ENCODE peak calls at places on chromosome 22, in six cellular contexts. One of them, this sample, is unnamed.

GRCh38 chr22:35154937-35155387 is 89.0 kb downstream of the ISX start:
- DNase-seq in CD4-positive, alpha-beta T cell: no peak
- DNase-seq in retinal pigment epithelial cell: peak; percentile 3
- DNase-seq in colonic mucosa: peak; percentile 67
- DNase-seq in cardiac fibroblast: peak; percentile 66
- DNase-seq in HCT116: peak; percentile 57
- DNase-seq in this sample: no peak

GRCh38 chr22:26617251-26618199 is at the start of gene CRYBB1:
- DNase-seq in CD4-positive, alpha-beta T cell: no peak
- DNase-seq in retinal pigment epithelial cell: no peak
- DNase-seq in colonic mucosa: no peak
- DNase-seq in cardiac fibroblast: peak; percentile 7
- DNase-seq in HCT116: no peak
- DNase-seq in this sample: no peak

GRCh38 chr22:17590586-17590985 is 27.3 kb downstream of the SLC25A18 start:
- DNase-seq in CD4-positive, alpha-beta T cell: no peak
- DNase-seq in retinal pigment epithelial cell: no peak
- DNase-seq in colonic mucosa: no peak
- DNase-seq in cardiac fibroblast: no peak
- DNase-seq in HCT116: no peak
- DNase-seq in this sample: no peak

GRCh38 chr22:24944224-24944937 is 2.1 kb downstream of the LHFPL7 start:
- DNase-seq in CD4-positive, alpha-beta T cell: no peak
- DNase-seq in retinal pigment epithelial cell: no peak
- DNase-seq in colonic mucosa: no peak
- DNase-seq in cardiac fibroblast: no peak
- DNase-seq in HCT116: no peak
- DNase-seq in this sample: no peak

GRCh38 chr22:29827091-29827490 is 11.0 kb downstream of the ASCC2 start:
- DNase-seq in CD4-positive, alpha-beta T cell: no peak
- DNase-seq in retinal pigment epithelial cell: no peak
- DNase-seq in colonic mucosa: no peak
- DNase-seq in cardiac fibroblast: no peak
- DNase-seq in HCT116: no peak
- DNase-seq in this sample: no peak

GRCh38 chr22:44181912-44182590 is 1.3 kb downstream of the PARVG start:
- DNase-seq in CD4-positive, alpha-beta T cell: peak; percentile 13
- DNase-seq in retinal pigment epithelial cell: no peak
- DNase-seq in colonic mucosa: no peak
- DNase-seq in cardiac fibroblast: no peak
- DNase-seq in HCT116: no peak
- DNase-seq in this sample: no peak

GRCh38 chr22:39731881-39732555 is 161.5 kb downstream of the CACNA1I start:
- DNase-seq in CD4-positive, alpha-beta T cell: no peak
- DNase-seq in retinal pigment epithelial cell: no peak
- DNase-seq in colonic mucosa: no peak
- DNase-seq in cardiac fibroblast: no peak
- DNase-seq in HCT116: no peak
- DNase-seq in this sample: no peak

GRCh38 chr22:44369241-44369652 is 56.5 kb upstream of the SHISAL1 start:
- DNase-seq in CD4-positive, alpha-beta T cell: no peak
- DNase-seq in retinal pigment epithelial cell: no peak
- DNase-seq in colonic mucosa: no peak
- DNase-seq in cardiac fibroblast: no peak
- DNase-seq in HCT116: no peak
- DNase-seq in this sample: no peak

GRCh38 chr22:24945430-24945829 is 1.1 kb downstream of the LHFPL7 start:
- DNase-seq in CD4-positive, alpha-beta T cell: no peak
- DNase-seq in retinal pigment epithelial cell: no peak
- DNase-seq in colonic mucosa: no peak
- DNase-seq in cardiac fibroblast: no peak
- DNase-seq in HCT116: no peak
- DNase-seq in this sample: no peak

GRCh38 chr22:24146190-24146616 is 35.1 kb upstream of the SUSD2 start:
- DNase-seq in CD4-positive, alpha-beta T cell: peak; percentile 38
- DNase-seq in retinal pigment epithelial cell: peak; percentile 15
- DNase-seq in colonic mucosa: peak; percentile 81
- DNase-seq in cardiac fibroblast: peak; percentile 72
- DNase-seq in HCT116: no peak
- DNase-seq in this sample: no peak

GRCh38 chr22:26711205-26711958 is 54.0 kb downstream of the MIAT start:
- DNase-seq in CD4-positive, alpha-beta T cell: no peak
- DNase-seq in retinal pigment epithelial cell: no peak
- DNase-seq in colonic mucosa: no peak
- DNase-seq in cardiac fibroblast: peak; percentile 31
- DNase-seq in HCT116: no peak
- DNase-seq in this sample: no peak

GRCh38 chr22:47997052-47997568 is 1234.7 kb downstream of the TBC1D22A start:
- DNase-seq in CD4-positive, alpha-beta T cell: no peak
- DNase-seq in retinal pigment epithelial cell: no peak
- DNase-seq in colonic mucosa: no peak
- DNase-seq in cardiac fibroblast: no peak
- DNase-seq in HCT116: no peak
- DNase-seq in this sample: no peak

GRCh38 chr22:17475318-17476212 is 87.7 kb upstream of the SLC25A18 start:
- DNase-seq in CD4-positive, alpha-beta T cell: no peak
- DNase-seq in retinal pigment epithelial cell: no peak
- DNase-seq in colonic mucosa: no peak
- DNase-seq in cardiac fibroblast: no peak
- DNase-seq in HCT116: no peak
- DNase-seq in this sample: no peak

GRCh38 chr22:19576460-19577421 is 52.5 kb upstream of the CLDN5 start:
- DNase-seq in CD4-positive, alpha-beta T cell: peak; percentile 31
- DNase-seq in retinal pigment epithelial cell: no peak
- DNase-seq in colonic mucosa: no peak
- DNase-seq in cardiac fibroblast: peak; percentile 93
- DNase-seq in HCT116: no peak
- DNase-seq in this sample: no peak

GRCh38 chr22:24435861-24436351 is 8.5 kb downstream of the ADORA2A start:
- DNase-seq in CD4-positive, alpha-beta T cell: no peak
- DNase-seq in retinal pigment epithelial cell: no peak
- DNase-seq in colonic mucosa: no peak
- DNase-seq in cardiac fibroblast: peak; percentile 91
- DNase-seq in HCT116: no peak
- DNase-seq in this sample: peak; percentile 8

GRCh38 chr22:18066181-18066859 is 11.5 kb upstream of the PEX26 start:
- DNase-seq in CD4-positive, alpha-beta T cell: no peak
- DNase-seq in retinal pigment epithelial cell: no peak
- DNase-seq in colonic mucosa: no peak
- DNase-seq in cardiac fibroblast: no peak
- DNase-seq in HCT116: no peak
- DNase-seq in this sample: no peak

GRCh38 chr22:49499433-49500075 is 328.1 kb downstream of the BRD1 start:
- DNase-seq in CD4-positive, alpha-beta T cell: no peak
- DNase-seq in retinal pigment epithelial cell: no peak
- DNase-seq in colonic mucosa: no peak
- DNase-seq in cardiac fibroblast: no peak
- DNase-seq in HCT116: no peak
- DNase-seq in this sample: no peak

GRCh38 chr22:48494968-48495750 is 1332.5 kb downstream of the BRD1 start:
- DNase-seq in CD4-positive, alpha-beta T cell: no peak
- DNase-seq in retinal pigment epithelial cell: no peak
- DNase-seq in colonic mucosa: no peak
- DNase-seq in cardiac fibroblast: no peak
- DNase-seq in HCT116: no peak
- DNase-seq in this sample: no peak

GRCh38 chr22:34000879-34001526 is 80.7 kb upstream of the LARGE1 start:
- DNase-seq in CD4-positive, alpha-beta T cell: no peak
- DNase-seq in retinal pigment epithelial cell: no peak
- DNase-seq in colonic mucosa: no peak
- DNase-seq in cardiac fibroblast: no peak
- DNase-seq in HCT116: no peak
- DNase-seq in this sample: no peak

GRCh38 chr22:19932367-19933206 is 9.0 kb upstream of the COMT start:
- DNase-seq in CD4-positive, alpha-beta T cell: no peak
- DNase-seq in retinal pigment epithelial cell: no peak
- DNase-seq in colonic mucosa: no peak
- DNase-seq in cardiac fibroblast: no peak
- DNase-seq in HCT116: no peak
- DNase-seq in this sample: no peak

GRCh38 chr22:24201681-24202590 is 20.6 kb downstream of the SUSD2 start:
- DNase-seq in CD4-positive, alpha-beta T cell: no peak
- DNase-seq in retinal pigment epithelial cell: no peak
- DNase-seq in colonic mucosa: no peak
- DNase-seq in cardiac fibroblast: no peak
- DNase-seq in HCT116: peak; percentile 85
- DNase-seq in this sample: no peak

GRCh38 chr22:40175571-40176105 is 2.1 kb upstream of the TNRC6B start:
- DNase-seq in CD4-positive, alpha-beta T cell: no peak
- DNase-seq in retinal pigment epithelial cell: no peak
- DNase-seq in colonic mucosa: peak; percentile 15
- DNase-seq in cardiac fibroblast: no peak
- DNase-seq in HCT116: no peak
- DNase-seq in this sample: no peak

GRCh38 chr22:29799217-29799680 is 32.1 kb downstream of the UQCR10 start:
- DNase-seq in CD4-positive, alpha-beta T cell: no peak
- DNase-seq in retinal pigment epithelial cell: peak; percentile 83
- DNase-seq in colonic mucosa: peak; percentile 60
- DNase-seq in cardiac fibroblast: peak; percentile 97
- DNase-seq in HCT116: peak; percentile 58
- DNase-seq in this sample: no peak

GRCh38 chr22:43078522-43078921 is 10.7 kb downstream of the TTLL1 start:
- DNase-seq in CD4-positive, alpha-beta T cell: no peak
- DNase-seq in retinal pigment epithelial cell: no peak
- DNase-seq in colonic mucosa: peak; percentile 85
- DNase-seq in cardiac fibroblast: no peak
- DNase-seq in HCT116: no peak
- DNase-seq in this sample: no peak

GRCh38 chr22:38415046-38415445 is 40.0 kb downstream of the KCNJ4 start:
- DNase-seq in CD4-positive, alpha-beta T cell: no peak
- DNase-seq in retinal pigment epithelial cell: no peak
- DNase-seq in colonic mucosa: no peak
- DNase-seq in cardiac fibroblast: no peak
- DNase-seq in HCT116: no peak
- DNase-seq in this sample: no peak

GRCh38 chr22:38413085-38414008 is 41.7 kb downstream of the KCNJ4 start:
- DNase-seq in CD4-positive, alpha-beta T cell: no peak
- DNase-seq in retinal pigment epithelial cell: no peak
- DNase-seq in colonic mucosa: peak; percentile 54
- DNase-seq in cardiac fibroblast: no peak
- DNase-seq in HCT116: no peak
- DNase-seq in this sample: no peak

GRCh38 chr22:38414009-38414395 is 41.0 kb downstream of the KCNJ4 start:
- DNase-seq in CD4-positive, alpha-beta T cell: no peak
- DNase-seq in retinal pigment epithelial cell: no peak
- DNase-seq in colonic mucosa: no peak
- DNase-seq in cardiac fibroblast: no peak
- DNase-seq in HCT116: no peak
- DNase-seq in this sample: no peak

GRCh38 chr22:38411016-38411415 is 44.0 kb downstream of the KCNJ4 start:
- DNase-seq in CD4-positive, alpha-beta T cell: no peak
- DNase-seq in retinal pigment epithelial cell: no peak
- DNase-seq in colonic mucosa: peak; percentile 2
- DNase-seq in cardiac fibroblast: no peak
- DNase-seq in HCT116: no peak
- DNase-seq in this sample: no peak

DNA sequence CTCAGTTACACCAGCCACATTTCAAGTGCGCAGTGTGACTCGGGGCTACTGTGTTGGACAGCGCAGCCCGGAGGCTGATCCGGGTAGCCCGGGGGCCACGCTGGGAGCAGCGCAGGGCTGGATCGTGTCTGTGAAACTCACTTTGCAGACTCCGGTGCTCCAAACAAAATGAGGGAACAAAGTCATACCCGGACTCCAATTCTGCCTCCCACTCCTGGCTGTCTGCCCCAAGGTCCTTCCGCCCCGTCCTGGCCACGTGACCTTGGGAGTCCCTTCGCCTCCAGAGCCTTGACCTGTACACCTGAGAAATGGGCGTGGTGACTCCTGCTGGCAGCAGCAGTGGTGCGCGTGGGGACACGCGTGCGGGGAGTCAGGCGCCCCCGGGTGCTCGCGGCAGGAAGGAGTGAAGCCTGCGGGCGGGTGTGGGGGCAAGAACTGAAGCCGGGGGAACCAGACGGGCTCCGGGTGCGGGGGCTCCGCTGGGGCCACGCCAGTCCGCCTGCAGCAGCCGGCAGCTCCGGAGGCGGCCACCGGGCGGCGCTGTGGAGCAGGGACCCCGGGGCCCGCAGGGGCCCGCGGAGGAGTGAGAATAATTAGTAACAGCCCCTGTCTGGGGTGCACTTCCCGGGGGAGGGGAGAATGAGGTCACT is 42.4 kb downstream of the KCNJ4 start:
- DNase-seq in CD4-positive, alpha-beta T cell: peak; percentile 14
- DNase-seq in retinal pigment epithelial cell: no peak
- DNase-seq in colonic mucosa: peak; percentile 51
- DNase-seq in cardiac fibroblast: no peak
- DNase-seq in HCT116: no peak
- DNase-seq in this sample: no peak
- TF ChIP-seq CTCF in CD4-positive, alpha-beta T cell: peak; percentile 66
- TF ChIP-seq CTCF in retinal pigment epithelial cell: peak; percentile 74
- TF ChIP-seq CTCF in colonic mucosa: peak; percentile 65
- TF ChIP-seq CTCF in cardiac fibroblast: peak; percentile 40
- TF ChIP-seq CTCF in HCT116: peak; percentile 86
- TF ChIP-seq CTCF in this sample: peak; percentile 42

GRCh38 chr22:36239401-36240171 is at the start of gene APOL2:
- DNase-seq in CD4-positive, alpha-beta T cell: peak; percentile 82
- DNase-seq in retinal pigment epithelial cell: peak; percentile 71
- DNase-seq in colonic mucosa: peak; percentile 93
- DNase-seq in cardiac fibroblast: peak; percentile 95
- DNase-seq in HCT116: peak; percentile 83
- DNase-seq in this sample: no peak
- TF ChIP-seq CTCF in CD4-positive, alpha-beta T cell: peak; percentile 60
- TF ChIP-seq CTCF in retinal pigment epithelial cell: peak; percentile 79
- TF ChIP-seq CTCF in colonic mucosa: peak; percentile 69
- TF ChIP-seq CTCF in cardiac fibroblast: peak; percentile 68
- TF ChIP-seq CTCF in HCT116: peak; percentile 63
- TF ChIP-seq CTCF in this sample: peak; percentile 34

GRCh38 chr22:21450320-21450831 is 16.8 kb upstream of the TMEM191C start:
- DNase-seq in CD4-positive, alpha-beta T cell: no peak
- DNase-seq in retinal pigment epithelial cell: no peak
- DNase-seq in colonic mucosa: peak; percentile 13
- DNase-seq in cardiac fibroblast: no peak
- DNase-seq in HCT116: no peak
- DNase-seq in this sample: no peak
- TF ChIP-seq CTCF in CD4-positive, alpha-beta T cell: no peak
- TF ChIP-seq CTCF in retinal pigment epithelial cell: no peak
- TF ChIP-seq CTCF in colonic mucosa: no peak
- TF ChIP-seq CTCF in cardiac fibroblast: no peak
- TF ChIP-seq CTCF in HCT116: peak; percentile 15
- TF ChIP-seq CTCF in this sample: peak; percentile 7

GRCh38 chr22:22798716-22799115 is 88.9 kb upstream of the IGLL5 start:
- DNase-seq in CD4-positive, alpha-beta T cell: no peak
- DNase-seq in retinal pigment epithelial cell: no peak
- DNase-seq in colonic mucosa: no peak
- DNase-seq in cardiac fibroblast: no peak
- DNase-seq in HCT116: no peak
- DNase-seq in this sample: no peak

GRCh38 chr22:22802346-22802970 is 85.2 kb upstream of the IGLL5 start:
- DNase-seq in CD4-positive, alpha-beta T cell: no peak
- DNase-seq in retinal pigment epithelial cell: no peak
- DNase-seq in colonic mucosa: no peak
- DNase-seq in cardiac fibroblast: peak; percentile 3
- DNase-seq in HCT116: no peak
- DNase-seq in this sample: no peak

GRCh38 chr22:22799561-22799960 is 88.1 kb upstream of the IGLL5 start:
- DNase-seq in CD4-positive, alpha-beta T cell: no peak
- DNase-seq in retinal pigment epithelial cell: no peak
- DNase-seq in colonic mucosa: no peak
- DNase-seq in cardiac fibroblast: no peak
- DNase-seq in HCT116: no peak
- DNase-seq in this sample: no peak

GRCh38 chr22:22798232-22798616 is 89.4 kb upstream of the IGLL5 start:
- DNase-seq in CD4-positive, alpha-beta T cell: no peak
- DNase-seq in retinal pigment epithelial cell: no peak
- DNase-seq in colonic mucosa: no peak
- DNase-seq in cardiac fibroblast: no peak
- DNase-seq in HCT116: no peak
- DNase-seq in this sample: no peak

GRCh38 chr22:22800716-22801115 is 86.9 kb upstream of the IGLL5 start:
- DNase-seq in CD4-positive, alpha-beta T cell: no peak
- DNase-seq in retinal pigment epithelial cell: no peak
- DNase-seq in colonic mucosa: no peak
- DNase-seq in cardiac fibroblast: no peak
- DNase-seq in HCT116: no peak
- DNase-seq in this sample: no peak
- TF ChIP-seq CTCF in CD4-positive, alpha-beta T cell: no peak
- TF ChIP-seq CTCF in retinal pigment epithelial cell: no peak
- TF ChIP-seq CTCF in colonic mucosa: no peak
- TF ChIP-seq CTCF in cardiac fibroblast: no peak
- TF ChIP-seq CTCF in HCT116: no peak
- TF ChIP-seq CTCF in this sample: no peak

This sample was measured in D721Med.